ENCODE peak calls at places on chromosomes 3 and 15, in four cellular contexts. B, E, D and J are unnamed samples. For H3K4me1, the result is how much of the 10 kb centered on the place peaks cover.

GRCh38 chr3:94234177-94234788 is 171.4 kb downstream of the NSUN3 start:
- DNase-seq in B (peak), E (peak), D (no peak), J (peak)

GRCh38 chr3:138124689-138125420 is 7.3 kb downstream of the A4GNT start:
- DNase-seq in B (peak), E (no peak), D (no peak), J (no peak)

GRCh38 chr3:55668359-55668758 is 181.3 kb upstream of the WNT5A start:
- DNase-seq in B (no peak), E (no peak), D (no peak), J (no peak)

GRCh38 chr3:45940781-45941365 is 2.4 kb upstream of the CXCR6 start:
- DNase-seq in B (no peak), E (no peak), D (peak), J (no peak)

GRCh38 chr3:53730565-53730964 is 115.7 kb downstream of the CHDH start:
- DNase-seq in B (peak), E (no peak), D (peak), J (no peak)

GRCh38 chr15:42605281-42605744 is 29.9 kb downstream of the STARD9 start:
- DNase-seq in B (peak), E (no peak), D (no peak), J (peak)

GRCh38 chr15:75641603-75642002 is 1.6 kb upstream of the IMP3 start:
- DNase-seq in B (no peak), E (no peak), D (no peak), J (no peak)

GRCh38 chr3:134804508-134805480 is 9.7 kb downstream of the EPHB1 start:
- DNase-seq in B (no peak), E (no peak), D (no peak), J (no peak)

GRCh38 chr3:133896002-133896761 is 500 bp upstream of the RAB6B start:
- DNase-seq in B (no peak), E (no peak), D (peak), J (no peak)

GRCh38 chr3:52435246-52436101 is 9.4 kb downstream of the SEMA3G start:
- DNase-seq in B (no peak), E (no peak), D (no peak), J (no peak)

GRCh38 chr15:49464513-49464912 is 41.5 kb downstream of the FGF7 start:
- DNase-seq in B (no peak), E (no peak), D (no peak), J (no peak)

GRCh38 chr15:53978248-53978906 is at the start of gene UNC13C:
- DNase-seq in B (no peak), E (peak), D (peak), J (no peak)

GRCh38 chr3:99693636-99694035 is 55.2 kb downstream of the COL8A1 start:
- DNase-seq in B (no peak), E (no peak), D (no peak), J (no peak)

GRCh38 chr3:17070560-17070959 is 185.8 kb downstream of the PLCL2 start:
- DNase-seq in B (peak), E (no peak), D (no peak), J (no peak)

GRCh38 chr3:20064796-20065564 is 24.7 kb downstream of the KAT2B start:
- DNase-seq in B (peak), E (no peak), D (peak), J (no peak)

GRCh38 chr3:45984331-45985312 is 11.0 kb downstream of the FYCO1 start:
- DNase-seq in B (no peak), E (no peak), D (peak), J (no peak)

GRCh38 chr3:139937674-139938279 is 2.8 kb downstream of the CLSTN2 start:
- DNase-seq in B (peak), E (peak), D (peak), J (no peak)

GRCh38 chr15:48086582-48086981 is 34.2 kb upstream of the SLC24A5 start:
- DNase-seq in B (peak), E (no peak), D (no peak), J (no peak)

GRCh38 chr3:124786491-124787241 is 56.4 kb downstream of the UMPS start:
- DNase-seq in B (peak), E (no peak), D (no peak), J (no peak)

GRCh38 chr15:47410243-47410642 is 307.1 kb upstream of the SEMA6D start:
- DNase-seq in B (no peak), E (no peak), D (no peak), J (no peak)

GRCh38 chr3:61890167-61890566 is 328.8 kb downstream of the PTPRG start:
- DNase-seq in B (no peak), E (no peak), D (no peak), J (no peak)

GRCh38 chr15:38598749-38599148 is 34.1 kb upstream of the RASGRP1 start:
- DNase-seq in B (no peak), E (no peak), D (no peak), J (no peak)

GRCh38 chr15:91857772-91858171 is 4.3 kb downstream of the SLCO3A1 start:
- DNase-seq in B (no peak), E (no peak), D (no peak), J (peak)

GRCh38 chr3:33652736-33653135 is 65.3 kb downstream of the CLASP2 start:
- DNase-seq in B (peak), E (no peak), D (no peak), J (no peak)

GRCh38 chr15:60695713-60696522 is 217.0 kb upstream of the ICE2 start:
- DNase-seq in B (no peak), E (no peak), D (no peak), J (no peak)

GRCh38 chr3:120641696-120642246 is 40.3 kb downstream of the HGD start:
- DNase-seq in B (no peak), E (no peak), D (no peak), J (no peak)

GRCh38 chr15:48481802-48482201 is 150.6 kb downstream of the DUT start:
- DNase-seq in B (peak), E (no peak), D (no peak), J (no peak)

GRCh38 chr15:91878319-91878718 is 24.8 kb downstream of the SLCO3A1 start:
- DNase-seq in B (no peak), E (no peak), D (no peak), J (no peak)

GRCh38 chr3:98449606-98450193 is 13.3 kb upstream of the OR5K1 start:
- DNase-seq in B (no peak), E (no peak), D (no peak), J (no peak)

GRCh38 chr3:17967111-17967510 is 224.7 kb upstream of the TBC1D5 start:
- DNase-seq in B (no peak), E (no peak), D (no peak), J (no peak)

GRCh38 chr3:8769088-8769822 is at the start of gene OXTR:
- DNase-seq in B (peak), E (peak), D (peak), J (no peak)

GRCh38 chr3:123025642-123026521 is 1.7 kb downstream of the SEMA5B start:
- DNase-seq in B (peak), E (peak), D (peak), J (no peak)

GRCh38 chr3:98343647-98344507 is 9.8 kb upstream of the OR5K4 start:
- DNase-seq in B (peak), E (peak), D (peak), J (peak)

GRCh38 chr3:80771085-80771484 is 990.4 kb downstream of the GBE1 start:
- DNase-seq in B (peak), E (no peak), D (no peak), J (no peak)

GRCh38 chr15:71494565-71494964 is 315.8 kb upstream of the NR2E3 start:
- DNase-seq in B (no peak), E (no peak), D (no peak), J (no peak)

GRCh38 chr3:134898315-134898714 is 103.3 kb downstream of the EPHB1 start:
- DNase-seq in B (no peak), E (no peak), D (no peak), J (no peak)

GRCh38 chr3:63932509-63933212 is 20.5 kb upstream of the SCAANT1 start:
- DNase-seq in B (no peak), E (no peak), D (no peak), J (no peak)
- H3K4me1 ChIP-seq in B (under half), E (under half), D (under half), J (under half)

DNA sequence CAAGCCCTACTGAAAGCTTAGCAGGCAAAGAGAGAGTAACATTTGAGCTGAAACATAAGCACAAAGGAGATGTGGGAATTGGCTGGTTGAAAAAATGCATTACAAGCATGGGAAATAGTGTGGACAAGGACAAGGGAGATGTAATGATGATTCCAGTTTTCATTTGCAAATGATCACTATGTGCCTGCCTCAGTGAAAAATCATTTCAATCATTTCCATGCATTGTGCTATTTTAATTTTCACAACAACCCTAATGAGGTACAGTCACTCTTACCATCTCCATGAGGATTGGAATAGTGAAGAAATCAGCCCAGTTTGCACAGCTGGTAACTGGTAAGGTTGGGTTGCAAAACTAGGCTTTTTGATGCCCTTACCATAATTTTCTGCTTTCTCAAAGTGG is 123.2 kb downstream of the ARNT2 start:
- DNase-seq in B (no peak), E (no peak), D (no peak), J (no peak)
- H3K4me1 ChIP-seq in B (under half), E (under half), D (under half), J (under half)

DNA sequence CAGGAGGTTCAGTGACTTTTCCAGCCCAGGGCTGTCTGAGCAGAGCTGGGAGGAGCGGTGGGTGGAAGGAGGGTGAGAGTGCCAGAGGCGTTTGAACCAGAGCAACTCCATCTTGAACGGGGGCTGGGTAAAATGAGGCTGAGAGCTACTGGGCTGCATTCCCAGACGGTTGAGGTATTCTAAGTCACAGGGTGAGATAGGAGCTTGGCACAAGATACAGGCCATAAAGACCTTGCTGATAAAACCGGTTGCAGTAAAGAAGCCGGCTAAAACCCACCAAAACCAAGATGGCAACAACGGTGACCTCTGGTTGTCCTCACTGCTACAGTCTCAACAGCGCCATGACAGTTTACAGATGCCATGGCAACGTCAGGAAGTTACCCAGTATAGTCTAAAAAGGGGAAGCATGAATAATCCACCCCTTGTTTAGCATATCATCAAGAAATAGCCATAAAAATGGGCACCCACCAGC is 60.2 kb downstream of the ABTB1 start:
- DNase-seq in B (no peak), E (no peak), D (no peak), J (no peak)
- H3K4me1 ChIP-seq in B (under half), E (under half), D (under half), J (under half)

GRCh38 chr3:79081285-79081684 is 686.5 kb downstream of the ROBO1 start:
- DNase-seq in B (no peak), E (no peak), D (no peak), J (no peak)
- H3K4me1 ChIP-seq in B (under half), E (under half), D (under half), J (under half)

DNA sequence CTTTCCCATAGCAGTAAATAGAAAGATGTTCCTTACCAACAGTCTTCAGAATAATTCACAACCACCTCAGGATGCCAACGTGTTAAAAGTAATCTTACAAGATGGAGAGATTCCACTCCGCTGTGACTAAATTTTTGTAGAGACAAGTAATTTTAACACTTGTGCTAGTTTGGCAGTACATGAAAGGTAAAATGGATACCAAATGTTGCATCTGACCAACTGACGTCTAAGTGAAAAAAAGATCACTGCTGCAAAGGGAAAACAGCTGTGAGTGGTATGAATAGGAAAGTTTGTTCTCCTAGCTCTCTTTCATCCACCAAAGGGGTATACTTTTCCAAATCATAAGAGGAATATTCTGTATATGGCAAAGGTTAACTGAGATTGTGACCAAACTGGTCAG is 2.6 kb downstream of the SPG21 start:
- DNase-seq in B (no peak), E (no peak), D (no peak), J (no peak)
- H3K4me1 ChIP-seq in B (under half), E (under half), D (under half), J (under half)

DNA sequence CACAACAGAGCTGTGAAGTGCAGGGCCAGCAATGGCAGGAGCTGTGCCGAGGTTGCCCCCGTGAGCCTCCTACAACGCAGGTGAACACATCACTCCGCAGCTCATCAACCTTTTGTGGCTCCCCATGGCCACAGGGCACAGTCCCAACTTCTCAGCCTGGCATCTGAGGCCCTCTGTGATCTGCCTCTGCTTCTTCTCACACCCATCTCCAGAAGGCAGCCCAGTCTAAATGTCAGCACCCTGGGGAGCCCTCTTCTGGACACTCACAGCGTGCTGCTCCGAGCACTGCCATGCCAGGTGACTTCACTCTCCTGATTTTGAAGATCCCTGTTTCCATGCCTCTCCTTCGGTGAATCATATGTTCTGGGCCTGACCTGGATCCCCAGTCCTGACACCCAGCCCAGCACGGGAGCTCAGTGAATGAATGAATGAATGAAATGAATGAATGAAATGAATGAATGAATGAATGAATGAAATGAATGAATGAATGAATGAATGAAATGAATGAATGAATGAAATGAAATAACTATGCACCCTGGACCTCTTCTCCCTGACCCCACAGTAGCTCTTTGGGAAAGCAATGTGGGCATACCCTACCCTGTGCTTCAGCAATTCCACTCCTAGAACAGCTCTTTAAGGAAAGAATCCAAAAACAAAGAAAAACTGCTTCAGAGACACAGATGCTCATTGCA is 17.9 kb upstream of the SKIC8 start:
- DNase-seq in B (no peak), E (no peak), D (no peak), J (no peak)
- H3K4me1 ChIP-seq in B (under half), E (under half), D (under half), J (under half)

GRCh38 chr3:58622436-58622835 is 44.1 kb downstream of the FAM3D start:
- DNase-seq in B (no peak), E (no peak), D (no peak), J (no peak)
- H3K4me1 ChIP-seq in B (under half), E (under half), D (under half), J (under half)

DNA sequence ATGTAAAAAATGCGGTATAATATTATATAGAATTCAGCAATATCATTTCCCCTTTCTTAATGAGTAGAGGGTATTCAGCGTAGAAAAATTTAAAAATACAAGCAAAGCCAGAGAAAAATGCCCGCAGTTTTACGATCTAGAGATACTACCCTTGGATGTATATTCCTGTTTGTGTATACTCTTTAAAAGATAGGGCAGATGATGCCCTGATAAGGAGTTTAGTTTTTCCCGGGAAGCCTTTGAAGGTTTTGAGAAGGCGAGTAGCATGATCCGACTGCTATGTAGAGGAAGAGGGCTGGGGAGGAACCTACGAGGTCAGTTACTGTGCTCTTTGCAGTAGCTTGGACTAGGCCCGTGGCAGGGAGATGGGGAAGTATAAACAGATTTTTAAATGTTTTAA is 1.2 kb downstream of the YEATS2 start:
- DNase-seq in B (peak), E (no peak), D (no peak), J (no peak)
- H3K4me1 ChIP-seq in B (under half), E (under half), D (under half), J (under half)

DNA sequence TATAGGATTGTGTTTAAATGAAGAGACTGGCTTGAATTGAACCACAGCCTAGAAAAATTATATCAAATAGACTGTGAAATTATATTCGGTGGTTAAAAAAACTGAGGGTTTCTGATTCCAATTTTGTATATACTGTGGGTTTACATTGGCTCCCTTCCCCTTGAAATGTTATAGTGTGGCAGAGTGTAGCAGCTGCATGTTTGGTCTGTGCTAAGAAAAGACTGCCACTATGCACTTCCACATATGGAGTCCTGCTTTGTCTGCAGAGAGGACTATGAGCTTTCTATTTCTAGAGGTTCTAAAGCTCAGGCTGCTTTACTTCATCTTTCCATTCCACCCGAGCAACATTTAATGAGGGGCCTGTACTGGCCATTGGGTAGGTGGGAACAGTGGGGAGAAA is 112.3 kb downstream of the P3H2 start:
- DNase-seq in B (no peak), E (no peak), D (no peak), J (no peak)
- H3K4me1 ChIP-seq in B (under half), E (under half), D (under half), J (under half)

GRCh38 chr3:50333744-50334328 is 5.8 kb upstream of the TUSC2 start:
- DNase-seq in B (no peak), E (no peak), D (no peak), J (no peak)

GRCh38 chr3:50327129-50327528 is 894 bp downstream of the TUSC2 start:
- DNase-seq in B (no peak), E (no peak), D (no peak), J (no peak)

GRCh38 chr3:50327943-50328691 is at the start of gene TUSC2:
- DNase-seq in B (peak), E (peak), D (peak), J (peak)

GRCh38 chr3:50331364-50331907 is 3.4 kb upstream of the TUSC2 start:
- DNase-seq in B (no peak), E (no peak), D (no peak), J (no peak)

DNA sequence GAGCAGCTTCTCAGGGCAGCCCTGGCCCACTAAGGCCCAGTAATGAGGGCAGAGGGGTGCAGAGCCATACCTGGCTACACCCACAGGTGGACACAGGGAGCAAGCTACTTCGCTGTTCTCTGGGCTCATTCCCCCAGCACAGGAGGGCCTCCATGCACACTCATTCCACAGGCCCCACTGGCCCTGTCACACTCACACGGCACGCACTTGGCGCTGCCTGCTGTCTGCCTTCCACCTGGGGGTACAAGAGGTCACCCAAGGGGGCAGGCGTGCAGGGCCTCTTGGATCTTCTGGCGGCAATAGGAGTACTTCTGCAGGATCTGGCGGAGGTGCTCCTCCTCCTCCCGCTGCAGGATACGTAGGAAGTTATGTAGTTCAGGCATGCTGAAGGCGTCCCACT is 2.3 kb upstream of the TUSC2 start:
- DNase-seq in B (no peak), E (no peak), D (no peak), J (no peak)
- H3K4me1 ChIP-seq in B (under half), E (under half), D (under half), J (under half)